ENCODE peak calls at places on chromosomes 13 and 19, in four cellular contexts. P is NT2/D1, Y is tibial artery, C is mesendoderm. J is an unnamed sample. For H3K27me3, the result is how much of the 10 kb centered on the place peaks cover.

GRCh38 chr13:50200988-50201387 is 185.7 kb downstream of the KCNRG start:
- DNase-seq in P (no peak), Y (no peak), C (no peak), J (no peak)

GRCh38 chr13:107223867-107224266 is 655.9 kb upstream of the ARGLU1 start:
- DNase-seq in P (no peak), Y (no peak), C (no peak), J (no peak)

GRCh38 chr13:29996316-29996715 is 145.9 kb upstream of the UBL3 start:
- DNase-seq in P (no peak), Y (no peak), C (no peak), J (no peak)

GRCh38 chr19:56071151-56071550 is 49.9 kb downstream of the ZNF787 start:
- DNase-seq in P (no peak), Y (no peak), C (peak), J (no peak)

GRCh38 chr13:44904982-44905381 is 84.3 kb downstream of the NUFIP1 start:
- DNase-seq in P (no peak), Y (peak), C (no peak), J (no peak)

GRCh38 chr19:1469936-1470863 is 8.8 kb downstream of the C19orf25 start:
- DNase-seq in P (no peak), Y (no peak), C (peak), J (peak)

GRCh38 chr19:19657397-19657783 is 6.1 kb downstream of the ATP13A1 start:
- DNase-seq in P (no peak), Y (no peak), C (no peak), J (no peak)

GRCh38 chr13:23979361-23980159 is 82.3 kb upstream of the C1QTNF9B start:
- DNase-seq in P (peak), Y (peak), C (peak), J (no peak)

GRCh38 chr13:67421475-67421874 is 191.3 kb upstream of the PCDH9 start:
- DNase-seq in P (no peak), Y (no peak), C (no peak), J (no peak)

GRCh38 chr13:48542581-48543341 is 9.9 kb upstream of the RCBTB2 start:
- DNase-seq in P (no peak), Y (peak), C (peak), J (no peak)

GRCh38 chr19:489418-490196 is 6.7 kb upstream of the MADCAM1 start:
- DNase-seq in P (no peak), Y (no peak), C (peak), J (no peak)

GRCh38 chr13:113562085-113562749 is 22.3 kb upstream of the TFDP1 start:
- DNase-seq in P (peak), Y (no peak), C (peak), J (peak)

GRCh38 chr13:51249254-51249653 is 27.1 kb downstream of the FAM124A start:
- DNase-seq in P (no peak), Y (no peak), C (no peak), J (no peak)
- H3K27me3 ChIP-seq in P (under half), Y (under half), C (under half), J (under half)

DNA sequence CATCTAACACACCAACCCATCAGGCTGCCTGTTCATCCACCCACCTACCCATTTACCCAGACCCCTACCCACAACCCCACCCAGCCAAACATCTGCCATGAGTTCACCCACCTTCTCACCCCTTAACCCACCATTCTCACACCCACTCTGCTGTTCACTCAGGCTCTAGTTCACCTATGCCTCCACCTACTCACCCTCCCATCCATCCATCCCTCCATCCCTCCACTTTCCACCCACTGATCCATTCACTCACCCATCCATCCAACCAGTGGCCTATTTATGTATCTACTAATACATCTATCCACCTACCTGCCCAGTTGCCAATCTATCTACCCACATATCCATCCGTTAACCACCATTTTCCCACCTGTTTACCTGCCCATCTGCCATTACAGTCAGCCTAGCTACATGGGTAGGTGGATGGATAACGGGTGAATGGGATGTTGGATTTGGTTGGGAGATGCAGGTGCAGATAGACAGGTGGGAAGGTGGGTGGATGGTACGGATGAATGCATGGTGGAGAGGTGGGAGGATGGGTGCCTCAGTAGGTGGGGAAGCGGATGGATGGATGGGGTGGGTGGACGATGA is 5.3 kb downstream of the MYBPC2 start:
- DNase-seq in P (no peak), Y (no peak), C (no peak), J (no peak)
- H3K27me3 ChIP-seq in P (under half), Y (under half), C (under half), J (under half)

GRCh38 chr13:97058896-97059295 is 64.6 kb upstream of the OXGR1 start:
- DNase-seq in P (no peak), Y (no peak), C (no peak), J (no peak)
- H3K27me3 ChIP-seq in P (under half), Y (under half), C (under half), J (under half)

GRCh38 chr13:112242777-112243176 is 133.4 kb upstream of the SPACA7 start:
- DNase-seq in P (no peak), Y (no peak), C (no peak), J (no peak)
- H3K27me3 ChIP-seq in P (under half), Y (under half), C (under half), J (under half)

GRCh38 chr13:82412749-82413148 is 1469.5 kb downstream of the SLITRK1 start:
- DNase-seq in P (no peak), Y (no peak), C (peak), J (no peak)
- H3K27me3 ChIP-seq in P (under half), Y (under half), C (under half), J (under half)

DNA sequence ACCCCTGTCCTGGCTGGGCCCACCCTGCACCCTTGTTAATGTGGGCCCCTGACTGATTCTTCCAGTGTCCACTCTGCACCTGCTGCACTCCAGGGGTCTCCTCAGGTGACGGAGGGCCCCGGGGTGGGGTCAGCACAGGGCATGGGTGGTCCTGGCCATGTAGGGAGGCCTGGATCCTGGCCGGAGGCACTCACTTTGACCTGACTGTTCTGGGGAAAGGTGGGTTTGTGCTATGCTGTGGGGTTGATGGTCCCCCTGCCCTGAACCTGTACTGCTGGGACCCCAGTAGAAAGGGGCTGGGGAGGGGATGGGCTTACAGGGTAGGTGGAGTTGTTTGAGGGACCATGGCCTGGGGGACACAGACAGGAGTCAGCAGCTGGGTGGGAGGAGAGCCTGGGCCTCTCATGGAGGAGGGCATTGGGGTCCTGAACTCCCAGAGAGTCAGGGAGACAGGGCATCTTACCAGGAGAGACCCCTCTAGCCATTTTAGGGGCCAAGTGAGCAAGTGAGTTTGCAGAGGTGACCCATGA is 25.8 kb upstream of the CEACAM1 start:
- DNase-seq in P (no peak), Y (no peak), C (no peak), J (no peak)
- H3K27me3 ChIP-seq in P (under half), Y (under half), C (under half), J (under half)

GRCh38 chr13:43267916-43268315 is 244.5 kb downstream of the DNAJC15 start:
- DNase-seq in P (no peak), Y (no peak), C (no peak), J (no peak)

GRCh38 chr13:43271152-43271551 is 247.8 kb downstream of the DNAJC15 start:
- DNase-seq in P (no peak), Y (no peak), C (no peak), J (no peak)

GRCh38 chr13:43268632-43269031 is 245.2 kb downstream of the DNAJC15 start:
- DNase-seq in P (no peak), Y (no peak), C (no peak), J (no peak)

GRCh38 chr13:43269037-43269476 is 245.7 kb downstream of the DNAJC15 start:
- DNase-seq in P (no peak), Y (no peak), C (no peak), J (no peak)

DNA sequence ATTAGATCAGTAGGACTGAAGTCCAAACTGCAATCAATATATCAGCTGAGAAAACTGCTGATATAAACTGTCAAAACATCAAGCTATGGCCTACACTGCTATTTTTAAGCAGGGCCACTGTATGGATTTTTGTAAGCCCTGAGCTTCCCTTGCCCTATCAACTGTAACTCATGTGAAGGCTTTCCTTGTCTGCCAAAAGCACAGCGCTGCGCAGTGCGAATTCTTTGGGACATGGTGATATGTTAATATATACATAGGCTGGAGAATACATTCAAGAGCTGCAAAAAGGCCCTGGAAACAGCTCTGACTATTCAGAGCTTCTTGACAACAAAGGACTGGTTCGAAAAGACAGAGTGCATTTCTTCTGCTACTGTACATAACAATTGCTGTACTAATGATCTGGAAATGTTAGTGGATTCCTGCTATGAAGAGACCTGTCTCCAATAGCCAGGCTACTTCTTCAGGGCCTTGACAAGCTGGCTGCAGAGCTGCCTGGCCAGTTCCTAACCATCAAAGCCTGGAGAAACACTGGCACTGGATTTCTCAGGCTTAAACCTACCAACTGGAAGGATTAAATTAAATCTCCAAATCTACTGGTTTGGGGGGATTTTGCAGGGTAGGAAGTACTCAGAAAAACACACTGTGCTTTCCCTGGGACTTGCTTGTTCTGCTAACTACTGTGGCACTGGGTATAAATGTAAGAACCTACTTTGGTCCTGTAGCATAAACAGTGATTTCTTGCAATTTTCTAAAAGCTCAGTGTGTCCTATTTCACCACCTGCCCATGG is 246.9 kb downstream of the DNAJC15 start:
- DNase-seq in P (peak), Y (no peak), C (no peak), J (no peak)
- H3K27me3 ChIP-seq in P (under half), Y (under half), C (under half), J (under half)

J was measured in CD4-positive, alpha-beta T cell.